ENCODE peak calls at places on chromosome 15, in four cellular contexts. O is stomach, S is DND-41, E is GM13976. X is an unnamed sample.

GRCh38 chr15:92807971-92808571 is 92.1 kb upstream of the CHD2 start:
- DNase-seq in O (no peak), S (peak), E (no peak), X (no peak)

GRCh38 chr15:96230557-96231181 is 99.8 kb upstream of the NR2F2 start:
- DNase-seq in O (no peak), S (no peak), E (no peak), X (no peak)

GRCh38 chr15:45573961-45574629 is 13.1 kb upstream of the BLOC1S6 start:
- DNase-seq in O (no peak), S (peak), E (no peak), X (peak)

GRCh38 chr15:81950841-81951414 is 94.9 kb downstream of the MEX3B start:
- DNase-seq in O (no peak), S (no peak), E (no peak), X (no peak)

GRCh38 chr15:90300988-90301715 is 35.7 kb downstream of the NGRN start:
- DNase-seq in O (peak), S (peak), E (peak), X (peak)

GRCh38 chr15:84685304-84685703 is 27.3 kb upstream of the NMB start:
- DNase-seq in O (no peak), S (no peak), E (no peak), X (peak)

GRCh38 chr15:64943512-64944225 is 32.0 kb downstream of the ANKDD1A start:
- DNase-seq in O (no peak), S (no peak), E (no peak), X (no peak)

GRCh38 chr15:48440084-48440483 is 108.9 kb downstream of the DUT start:
- DNase-seq in O (no peak), S (no peak), E (no peak), X (peak)

GRCh38 chr15:52789008-52789600 is 1.0 kb downstream of the ONECUT1 start:
- DNase-seq in O (no peak), S (no peak), E (no peak), X (no peak)

GRCh38 chr15:98649621-98649995 is 1.3 kb downstream of the IGF1R start:
- DNase-seq in O (peak), S (peak), E (no peak), X (peak)

GRCh38 chr15:66704019-66704782 is 2.2 kb downstream of the SMAD6 start:
- DNase-seq in O (no peak), S (peak), E (no peak), X (no peak)

GRCh38 chr15:33720952-33721351 is 247.3 kb upstream of the CHRM5 start:
- DNase-seq in O (no peak), S (no peak), E (no peak), X (no peak)

GRCh38 chr15:80615783-80616391 is 79.2 kb upstream of the ABHD17C start:
- DNase-seq in O (peak), S (no peak), E (no peak), X (no peak)

GRCh38 chr15:80310776-80311175 is 58.8 kb upstream of the CTXND1 start:
- DNase-seq in O (no peak), S (no peak), E (no peak), X (no peak)

GRCh38 chr15:41465822-41466421 is 27.8 kb upstream of the ITPKA start:
- DNase-seq in O (no peak), S (peak), E (peak), X (no peak)

GRCh38 chr15:57306305-57306943 is 69.9 kb upstream of the CGNL1 start:
- DNase-seq in O (peak), S (peak), E (peak), X (peak)

GRCh38 chr15:31374489-31374888 is 47.9 kb downstream of the KLF13 start:
- DNase-seq in O (no peak), S (no peak), E (no peak), X (no peak)

GRCh38 chr15:76349301-76350070 is 12.9 kb downstream of the ISL2 start:
- DNase-seq in O (no peak), S (no peak), E (no peak), X (no peak)

GRCh38 chr15:81908111-81908510 is 137.7 kb downstream of the MEX3B start:
- DNase-seq in O (no peak), S (no peak), E (no peak), X (no peak)

GRCh38 chr15:39580630-39581500 is at the start of gene THBS1:
- DNase-seq in O (peak), S (no peak), E (peak), X (peak)

GRCh38 chr15:41501961-41502786 is 8.5 kb downstream of the ITPKA start:
- DNase-seq in O (no peak), S (no peak), E (peak), X (no peak)

GRCh38 chr15:90037961-90038633 is 37.0 kb downstream of the ZNF710 start:
- DNase-seq in O (no peak), S (no peak), E (peak), X (no peak)

GRCh38 chr15:51736646-51737537 is 563 bp downstream of the LYSMD2 start:
- DNase-seq in O (peak), S (peak), E (peak), X (peak)

GRCh38 chr15:70200003-70200410 is 102.3 kb upstream of the TLE3 start:
- DNase-seq in O (no peak), S (no peak), E (no peak), X (no peak)

GRCh38 chr15:70271422-70272088 is 173.8 kb upstream of the TLE3 start:
- DNase-seq in O (no peak), S (no peak), E (no peak), X (no peak)

GRCh38 chr15:58146734-58147133 is 8.6 kb downstream of the AQP9 start:
- DNase-seq in O (no peak), S (no peak), E (no peak), X (no peak)

GRCh38 chr15:57444877-57445513 is 68.7 kb downstream of the CGNL1 start:
- DNase-seq in O (no peak), S (no peak), E (no peak), X (no peak)

GRCh38 chr15:73991260-73991659 is 835 bp downstream of the STOML1 start:
- DNase-seq in O (no peak), S (no peak), E (no peak), X (no peak)

GRCh38 chr15:98914626-98915025 is 93.0 kb downstream of the PGPEP1L start:
- DNase-seq in O (no peak), S (no peak), E (no peak), X (no peak)

GRCh38 chr15:94370197-94370987 is 139.0 kb downstream of the MCTP2 start:
- DNase-seq in O (no peak), S (no peak), E (no peak), X (no peak)

GRCh38 chr15:81982808-81983207 is 63.0 kb downstream of the MEX3B start:
- DNase-seq in O (no peak), S (no peak), E (no peak), X (no peak)

GRCh38 chr15:63338170-63338569 is 43.5 kb downstream of the CA12 start:
- DNase-seq in O (no peak), S (no peak), E (no peak), X (no peak)

GRCh38 chr15:73797366-73798158 is 44.4 kb upstream of the INSYN1 start:
- DNase-seq in O (no peak), S (no peak), E (no peak), X (no peak)

GRCh38 chr15:49135893-49136292 is 19.5 kb downstream of the COPS2 start:
- DNase-seq in O (no peak), S (no peak), E (no peak), X (no peak)

GRCh38 chr15:57931570-57931969 is 133.9 kb downstream of the ALDH1A2 start:
- DNase-seq in O (no peak), S (no peak), E (no peak), X (no peak)

GRCh38 chr15:51077565-51078153 is 17.0 kb downstream of the TNFAIP8L3 start:
- DNase-seq in O (peak), S (no peak), E (peak), X (peak)

GRCh38 chr15:30903497-30904187 is at the start of gene FAN1:
- DNase-seq in O (peak), S (peak), E (peak), X (peak)

GRCh38 chr15:75578948-75579908 is at the start of gene PTPN9:
- DNase-seq in O (peak), S (peak), E (peak), X (peak)

GRCh38 chr15:92715753-92716152 is 60.2 kb upstream of the FAM174B start:
- DNase-seq in O (peak), S (no peak), E (no peak), X (no peak)

DNA sequence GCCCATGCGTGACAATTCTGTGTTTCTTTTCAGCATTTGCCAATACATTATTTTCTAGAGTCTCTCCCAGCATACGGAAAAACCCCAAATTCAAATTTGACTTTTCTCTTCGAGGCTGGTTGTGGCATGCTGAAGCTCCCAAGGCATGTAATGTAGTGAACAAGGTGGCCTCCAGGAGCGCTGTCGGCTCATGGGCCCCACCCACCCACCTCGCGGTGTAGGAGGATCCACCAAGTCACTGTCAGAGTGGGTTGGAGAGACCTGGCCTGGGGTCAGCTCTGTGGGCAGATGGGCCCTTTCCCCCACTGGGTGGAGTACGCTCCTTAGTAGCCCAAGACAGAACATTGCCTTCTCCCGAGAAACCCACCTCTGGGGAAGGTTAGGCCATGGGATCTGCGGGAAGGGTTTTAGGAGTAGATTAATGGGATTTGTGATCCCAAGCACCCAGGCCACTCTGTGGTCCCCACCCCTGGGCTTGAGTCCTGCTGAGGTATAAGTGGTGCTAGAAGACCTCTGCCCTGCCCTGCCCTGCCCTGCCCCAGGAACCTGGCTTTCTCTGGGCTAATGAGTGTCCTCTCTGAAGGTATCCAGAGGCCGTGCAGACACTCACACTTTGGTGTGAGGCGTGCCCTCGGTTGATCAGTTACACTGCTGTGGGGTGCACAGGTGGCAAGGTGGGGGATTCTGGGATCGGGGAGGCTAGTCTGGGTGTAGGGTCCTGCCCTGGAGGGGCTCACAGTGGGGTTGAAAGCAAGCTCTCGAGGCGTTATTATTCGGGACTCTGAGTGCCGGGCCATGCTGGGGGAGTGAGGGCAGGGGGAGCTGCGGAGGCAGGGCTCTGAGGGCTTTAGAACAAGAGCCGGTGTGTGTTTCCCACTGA is 97.9 kb downstream of the APBA2 start:
- DNase-seq in O (no peak), S (no peak), E (no peak), X (no peak)
- TF ChIP-seq CTCF in O (no peak), S (no peak), E (no peak), X (no peak)

GRCh38 chr15:59688888-59689625 is at the start of gene BNIP2:
- DNase-seq in O (peak), S (peak), E (peak), X (peak)
- TF ChIP-seq CTCF in O (no peak), S (no peak), E (no peak), X (no peak)

GRCh38 chr15:83206971-83207621 is 527 bp downstream of the HDGFL3 start:
- DNase-seq in O (peak), S (peak), E (peak), X (peak)
- TF ChIP-seq CTCF in O (no peak), S (no peak), E (no peak), X (no peak)

GRCh38 chr15:55637086-55637485 is 48.9 kb upstream of the PYGO1 start:
- DNase-seq in O (no peak), S (no peak), E (no peak), X (no peak)
- TF ChIP-seq CTCF in O (no peak), S (no peak), E (no peak), X (no peak)

GRCh38 chr15:78264304-78265136 is at the start of gene DNAJA4:
- DNase-seq in O (peak), S (no peak), E (peak), X (peak)
- TF ChIP-seq CTCF in O (no peak), S (no peak), E (peak), X (no peak)

GRCh38 chr15:60932051-60932915 is 296.8 kb downstream of the RORA start:
- DNase-seq in O (peak), S (no peak), E (no peak), X (no peak)
- TF ChIP-seq CTCF in O (no peak), S (peak), E (no peak), X (no peak)

GRCh38 chr15:78502641-78503040 is 4.7 kb upstream of the HYKK start:
- DNase-seq in O (no peak), S (no peak), E (no peak), X (no peak)
- TF ChIP-seq CTCF in O (no peak), S (no peak), E (no peak), X (no peak)

X was measured in glutamatergic neuron.